ENCODE peak calls at places on chromosomes 7 and 10, in five cellular contexts. R is colonic mucosa, B is foreskin fibroblast, I is nephron progenitor cell, Z is BE2C. D is an unnamed sample.

GRCh38 chr10:131425752-131426529 is 114.4 kb upstream of the TCERG1L start:
- DNase-seq in Z (no peak), I (no peak), B (no peak), R (no peak), D (no peak)

GRCh38 chr10:96509017-96509641 is 4.6 kb downstream of the TLL2 start:
- DNase-seq in Z (no peak), I (no peak), R (no peak), B (peak; percentile 48), D (no peak)

GRCh38 chr10:70532554-70533188 is 54.1 kb downstream of the PALD1 start:
- DNase-seq in R (no peak), Z (no peak), I (no peak), B (no peak), D (no peak)

GRCh38 chr10:8246548-8246947 is 192.1 kb downstream of the GATA3 start:
- DNase-seq in Z (no peak), B (no peak), R (no peak), I (no peak), D (no peak)

GRCh38 chr7:112176693-112177415 is 29.3 kb downstream of the DOCK4 start:
- DNase-seq in I (no peak), R (no peak), Z (no peak), B (no peak), D (no peak)

GRCh38 chr10:34834274-34834673 is 19.2 kb upstream of the PARD3 start:
- DNase-seq in B (no peak), R (no peak), I (no peak), Z (no peak), D (no peak)

GRCh38 chr10:47354162-47354561 is 6.0 kb downstream of the RBP3 start:
- DNase-seq in I (no peak), B (peak; percentile 19), R (no peak), Z (no peak), D (peak; percentile 24)

GRCh38 chr7:80060218-80060806 is 74.3 kb upstream of the GNAI1 start:
- DNase-seq in Z (no peak), I (no peak), R (no peak), B (peak; percentile 73), D (no peak)

GRCh38 chr7:149285581-149285975 is 23.6 kb downstream of the ZNF783 start:
- DNase-seq in B (peak; percentile 64), Z (no peak), I (peak; percentile 52), R (peak; percentile 35), D (no peak)

GRCh38 chr7:71193099-71193810 is 61.3 kb downstream of the GALNT17 start:
- DNase-seq in Z (no peak), R (no peak), B (no peak), I (no peak), D (no peak)

GRCh38 chr10:121851791-121852190 is 76.0 kb downstream of the ATE1 start:
- DNase-seq in Z (no peak), I (no peak), B (no peak), R (no peak), D (no peak)

GRCh38 chr7:151406886-151407583 is 2.8 kb downstream of the WDR86 start:
- DNase-seq in I (no peak), B (no peak), R (no peak), Z (no peak), D (no peak)

GRCh38 chr10:29271877-29272276 is 17.0 kb upstream of the LYZL1 start:
- DNase-seq in Z (no peak), B (no peak), I (no peak), R (no peak), D (no peak)

GRCh38 chr7:150311711-150312110 is 11.4 kb upstream of the LRRC61 start:
- DNase-seq in Z (no peak), B (no peak), I (no peak), R (no peak), D (no peak)

GRCh38 chr7:82413237-82413636 is 30.3 kb downstream of the CACNA2D1 start:
- DNase-seq in R (no peak), I (peak; percentile 14), B (no peak), Z (peak; percentile 78), D (no peak)

GRCh38 chr7:108581655-108582491 is 12.2 kb downstream of the DNAJB9 start:
- DNase-seq in Z (no peak), B (peak; percentile 12), I (peak; percentile 10), R (no peak), D (peak; percentile 4)

GRCh38 chr7:74625446-74625845 is 32.1 kb upstream of the GTF2I start:
- DNase-seq in Z (no peak), I (no peak), R (no peak), B (peak; percentile 61), D (no peak)
- TF ChIP-seq CTCF in Z (no peak), I (no peak), R (no peak), B (peak; percentile 23), D (no peak)

GRCh38 chr10:17229717-17229966 is 1.6 kb downstream of the VIM start:
- DNase-seq in B (no peak), I (no peak), Z (no peak), R (peak; percentile 46), D (no peak)

GRCh38 chr10:17229016-17229716 is 1.1 kb downstream of the VIM start:
- DNase-seq in R (peak; percentile 80), I (peak; percentile 74), B (peak; percentile 98), Z (peak; percentile 64), D (peak; percentile 70)

GRCh38 chr10:17227367-17228080 is 517 bp upstream of the VIM start:
- DNase-seq in R (no peak), Z (no peak), B (peak; percentile 58), I (no peak), D (no peak)

GRCh38 chr10:17226891-17227303 is 1.1 kb upstream of the VIM start:
- DNase-seq in B (no peak), Z (no peak), I (no peak), R (no peak), D (no peak)

DNA sequence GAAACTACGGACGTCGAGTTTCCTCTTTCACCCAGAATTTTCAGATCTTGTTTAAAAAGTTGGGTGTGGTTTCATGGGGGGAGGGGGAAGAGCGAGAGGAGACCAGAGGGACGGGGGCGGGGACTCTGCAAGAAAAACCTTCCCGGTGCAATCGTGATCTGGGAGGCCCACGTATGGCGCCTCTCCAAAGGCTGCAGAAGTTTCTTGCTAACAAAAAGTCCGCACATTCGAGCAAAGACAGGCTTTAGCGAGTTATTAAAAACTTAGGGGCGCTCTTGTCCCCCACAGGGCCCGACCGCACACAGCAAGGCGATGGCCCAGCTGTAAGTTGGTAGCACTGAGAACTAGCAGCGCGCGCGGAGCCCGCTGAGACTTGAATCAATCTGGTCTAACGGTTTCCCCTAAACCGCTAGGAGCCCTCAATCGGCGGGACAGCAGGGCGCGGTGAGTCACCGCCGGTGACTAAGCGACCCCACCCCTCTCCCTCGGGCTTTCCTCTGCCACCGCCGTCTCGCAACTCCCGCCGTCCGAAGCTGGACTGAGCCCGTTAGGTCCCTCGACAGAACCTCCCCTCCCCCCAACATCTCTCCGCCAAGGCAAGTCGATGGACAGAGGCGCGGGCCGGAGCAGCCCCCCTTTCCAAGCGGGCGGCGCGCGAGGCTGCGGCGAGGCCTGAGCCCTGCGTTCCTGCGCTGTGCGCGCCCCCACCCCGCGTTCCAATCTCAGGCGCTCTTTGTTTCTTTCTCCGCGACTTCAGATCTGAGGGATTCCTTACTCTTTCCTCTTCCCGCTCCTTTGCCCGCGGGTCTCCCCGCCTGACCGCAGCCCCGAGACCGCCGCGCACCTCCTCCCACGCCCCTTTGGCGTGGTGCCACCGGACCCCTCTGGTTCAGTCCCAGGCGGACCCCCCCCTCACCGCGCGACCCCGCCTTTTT is at the start of gene VIM:
- DNase-seq in Z (peak; percentile 70), R (peak; percentile 81), B (peak; percentile 100), I (peak; percentile 78), D (peak; percentile 90)
- TF ChIP-seq CTCF in Z (no peak), R (no peak), B (no peak), I (no peak), D (no peak)

GRCh38 chr7:33909312-33909711 is 4.0 kb downstream of the BMPER start:
- DNase-seq in R (no peak), I (no peak), Z (no peak), B (no peak), D (no peak)
- TF ChIP-seq CTCF in R (no peak), I (no peak), Z (no peak), B (no peak), D (no peak)

GRCh38 chr7:25098096-25099046 is 26.7 kb downstream of the CYCS start:
- DNase-seq in B (peak; percentile 85), Z (peak; percentile 64), R (peak; percentile 46), I (peak; percentile 57), D (peak; percentile 72)
- TF ChIP-seq CTCF in B (peak; percentile 94), Z (peak; percentile 98), R (peak; percentile 97), I (peak; percentile 85), D (peak; percentile 91)

DNA sequence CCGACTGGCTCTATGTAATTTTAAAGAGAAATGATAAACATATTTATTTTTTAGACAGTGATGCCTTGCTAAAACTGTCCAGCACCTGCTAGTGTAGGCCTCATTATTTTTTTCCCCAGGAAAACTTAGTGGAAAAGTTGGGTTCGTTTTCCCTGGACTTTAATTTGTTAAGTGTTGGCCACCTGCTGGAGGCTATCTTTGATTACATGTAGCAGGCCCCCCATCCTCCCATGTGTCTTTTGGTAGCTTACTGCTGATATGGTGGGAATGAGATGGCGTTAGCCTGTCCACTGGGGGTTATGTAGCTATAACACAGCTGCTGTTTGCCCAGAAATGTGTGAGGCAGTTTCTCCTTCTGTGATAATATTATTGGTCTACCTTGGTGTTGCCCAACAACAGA is 265.0 kb downstream of the SORCS3 start:
- DNase-seq in R (no peak), I (no peak), Z (no peak), B (no peak), D (no peak)
- TF ChIP-seq CTCF in R (no peak), I (no peak), Z (no peak), B (no peak), D (no peak)

DNA sequence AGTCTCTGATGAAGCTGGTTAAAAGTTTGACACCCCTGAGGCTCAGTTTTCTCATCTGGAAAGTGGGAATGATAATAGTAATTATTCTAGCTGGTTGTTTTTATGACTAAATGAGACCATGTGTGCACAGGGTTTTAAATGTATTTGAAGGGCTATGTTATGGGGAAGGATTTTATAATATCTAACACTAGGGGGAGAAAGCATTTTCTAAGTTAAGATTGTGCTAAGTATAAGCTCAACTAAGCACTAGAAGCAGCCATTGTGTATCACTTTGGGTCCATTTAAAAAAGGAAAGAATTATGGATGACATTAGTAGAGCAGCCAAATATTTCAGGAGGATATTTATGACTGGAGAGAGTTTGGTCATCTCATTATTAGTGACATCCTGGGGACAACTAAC is 49.5 kb upstream of the CREB5 start:
- DNase-seq in I (no peak), Z (no peak), B (no peak), R (no peak), D (no peak)
- TF ChIP-seq CTCF in I (no peak), Z (no peak), B (no peak), R (no peak), D (peak; percentile 42)

DNA sequence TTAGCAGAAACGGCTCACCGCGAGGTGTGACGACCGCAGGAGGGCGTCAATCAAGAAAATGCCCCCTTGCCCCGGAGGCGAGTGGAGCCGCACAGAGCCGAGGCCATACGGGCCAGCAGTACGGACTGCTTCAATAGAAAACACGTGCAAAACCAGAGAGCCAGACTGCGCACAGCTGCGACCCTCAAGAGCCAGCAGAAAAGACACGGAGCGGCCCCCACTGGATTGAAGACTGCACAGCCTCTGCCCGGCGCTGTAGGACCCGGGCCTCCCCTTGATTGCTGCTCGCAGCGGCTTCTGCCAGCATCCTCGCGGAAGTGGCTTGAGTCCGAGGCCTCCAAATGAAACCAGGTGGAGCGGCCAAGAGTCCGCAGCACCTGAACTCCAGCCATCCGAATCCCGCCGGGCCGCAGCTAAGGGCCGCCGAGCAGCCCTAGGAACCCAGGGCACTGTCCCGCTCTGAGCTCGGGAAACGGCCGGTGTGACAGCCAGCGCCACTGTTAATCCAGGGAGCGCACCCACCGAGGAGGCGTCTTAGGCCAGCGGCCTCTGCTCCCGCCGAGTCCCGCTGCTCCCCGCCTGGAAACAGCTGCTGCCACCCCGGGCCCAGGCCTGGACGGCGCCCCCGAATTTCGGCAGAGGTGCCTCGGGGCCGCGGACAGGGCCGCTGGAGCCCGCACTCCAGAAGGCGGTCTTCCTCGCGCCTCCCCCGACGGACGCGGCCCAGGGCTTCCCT is 660 bp upstream of the HHEX start:
- DNase-seq in R (peak; percentile 31), Z (peak; percentile 45), B (peak; percentile 53), I (peak; percentile 56), D (no peak)
- TF ChIP-seq CTCF in R (no peak), Z (no peak), B (peak; percentile 3), I (no peak), D (no peak)